ENCODE peak calls at places on chromosome 20, in six cellular contexts. A is uterus, Z is upper lobe of right lung, Q is neuronal stem cell, P is tibial artery, O is GM23338. V is an unnamed sample.

GRCh38 chr20:60013296-60014142 is 55.3 kb downstream of the CDH26 start:
- DNase-seq in Z (no peak), A (no peak), O (no peak), Q (no peak), P (no peak), V (no peak)

GRCh38 chr20:48784273-48784641 is 43.5 kb downstream of the PREX1 start:
- DNase-seq in A (no peak), Q (no peak), O (no peak), Z (no peak), P (no peak), V (no peak)

GRCh38 chr20:2705931-2706645 is 13.5 kb downstream of the EBF4 start:
- DNase-seq in P (no peak), Z (no peak), O (peak; percentile 74), Q (no peak), A (no peak), V (no peak)

GRCh38 chr20:58518896-58519593 is 3.8 kb upstream of the APCDD1L start:
- DNase-seq in P (no peak), O (no peak), A (no peak), Q (no peak), Z (no peak), V (no peak)

GRCh38 chr20:58652606-58653303 is 1.7 kb downstream of the STX16 start:
- DNase-seq in Z (no peak), P (no peak), O (no peak), Q (no peak), A (no peak), V (no peak)

GRCh38 chr20:34403908-34404307 is 40.8 kb downstream of the ITCH start:
- DNase-seq in P (no peak), A (no peak), Q (no peak), O (no peak), Z (no peak), V (no peak)

GRCh38 chr20:10985536-10985935 is 311.7 kb upstream of the JAG1 start:
- DNase-seq in Q (no peak), Z (no peak), P (no peak), O (no peak), A (no peak), V (no peak)

GRCh38 chr20:44683263-44684046 is 31.7 kb upstream of the CCN5 start:
- DNase-seq in A (no peak), Z (no peak), P (no peak), O (peak; percentile 93), Q (peak; percentile 51), V (no peak)

GRCh38 chr20:52193886-52194545 is 2.4 kb upstream of the ZFP64 start:
- DNase-seq in Z (no peak), Q (no peak), O (no peak), P (no peak), A (no peak), V (no peak)

GRCh38 chr20:5751856-5752255 is 1.7 kb downstream of the SHLD1 start:
- DNase-seq in O (peak; percentile 13), P (no peak), Q (no peak), Z (no peak), A (no peak), V (no peak)

GRCh38 chr20:52242237-52243230 is 51.0 kb upstream of the ZFP64 start:
- DNase-seq in O (peak; percentile 66), Q (no peak), Z (no peak), P (no peak), A (no peak), V (no peak)

GRCh38 chr20:24443436-24443835 is 26.0 kb upstream of the SYNDIG1 start:
- DNase-seq in A (no peak), Z (no peak), Q (no peak), P (no peak), O (peak; percentile 88), V (no peak)

GRCh38 chr20:6744805-6745204 is 22.7 kb upstream of the BMP2 start:
- DNase-seq in A (no peak), O (no peak), Z (no peak), P (no peak), Q (no peak), V (no peak)

GRCh38 chr20:38770546-38770945 is 22.3 kb downstream of the ACTR5 start:
- DNase-seq in P (no peak), Q (no peak), Z (no peak), A (no peak), O (no peak), V (no peak)

GRCh38 chr20:50958733-50959542 is at the start of gene MOCS3:
- DNase-seq in A (peak; percentile 85), Q (no peak), Z (peak; percentile 85), P (peak; percentile 74), O (peak; percentile 91), V (peak; percentile 90)

GRCh38 chr20:4109587-4109986 is 94.2 kb upstream of the RNF24 start:
- DNase-seq in A (no peak), O (no peak), Z (no peak), P (no peak), Q (no peak), V (no peak)

GRCh38 chr20:18734525-18735189 is 78.9 kb upstream of the SCP2D1 start:
- DNase-seq in P (no peak), Q (no peak), A (no peak), O (no peak), Z (no peak), V (no peak)

GRCh38 chr20:11852801-11853200 is 64.9 kb upstream of the BTBD3 start:
- DNase-seq in Z (no peak), A (no peak), Q (no peak), O (no peak), P (no peak), V (no peak)

GRCh38 chr20:58818585-58819285 is 32.0 kb downstream of the GNAS-AS1 start:
- DNase-seq in Z (no peak), Q (no peak), A (no peak), O (no peak), P (no peak), V (no peak)

GRCh38 chr20:3819413-3820047 is 817 bp upstream of the AP5S1 start:
- DNase-seq in P (no peak), A (no peak), Q (no peak), Z (no peak), O (no peak), V (no peak)

GRCh38 chr20:4814696-4815252 is 93.1 kb downstream of the PRND start:
- DNase-seq in P (peak; percentile 47), Z (peak; percentile 73), O (no peak), A (no peak), Q (no peak), V (peak; percentile 79)

GRCh38 chr20:32971703-32972161 is 32.5 kb downstream of the SUN5 start:
- DNase-seq in A (no peak), O (no peak), P (no peak), Q (no peak), Z (no peak), V (peak; percentile 30)

GRCh38 chr20:33444797-33445560 is 1.4 kb upstream of the SNTA1 start:
- DNase-seq in O (peak; percentile 46), P (no peak), A (no peak), Z (no peak), Q (no peak), V (no peak)

GRCh38 chr20:47659904-47660601 is 125.2 kb downstream of the SULF2 start:
- DNase-seq in Q (no peak), P (no peak), A (no peak), O (no peak), Z (no peak), V (no peak)

GRCh38 chr20:10708342-10709185 is 34.8 kb upstream of the JAG1 start:
- DNase-seq in P (no peak), O (no peak), Z (no peak), Q (peak; percentile 73), A (no peak), V (no peak)

GRCh38 chr20:47315339-47315662 is 41.2 kb downstream of the ZMYND8 start:
- DNase-seq in Z (peak; percentile 32), O (peak; percentile 62), P (peak; percentile 52), A (no peak), Q (no peak), V (no peak)

GRCh38 chr20:59751075-59751711 is 146.9 kb downstream of the PHACTR3 start:
- DNase-seq in O (peak; percentile 89), Z (peak; percentile 83), Q (peak; percentile 60), A (peak; percentile 22), P (peak; percentile 60), V (peak; percentile 85)

GRCh38 chr20:52001999-52002666 is 189.4 kb downstream of the ZFP64 start:
- DNase-seq in O (peak; percentile 51), Q (no peak), Z (no peak), A (no peak), P (no peak), V (no peak)

GRCh38 chr20:15653396-15654207 is 919.6 kb downstream of the KIF16B start:
- DNase-seq in P (no peak), Q (no peak), O (no peak), A (no peak), Z (no peak), V (no peak)

GRCh38 chr20:1995531-1996310 is 1.9 kb upstream of the PDYN start:
- DNase-seq in A (no peak), Q (no peak), Z (no peak), P (no peak), O (no peak), V (no peak)

GRCh38 chr20:34316191-34316814 is 13.1 kb upstream of the AHCY start:
- DNase-seq in Z (no peak), P (no peak), O (no peak), Q (no peak), A (no peak), V (peak; percentile 25)

GRCh38 chr20:57448764-57449354 is 57.7 kb downstream of the RBM38 start:
- DNase-seq in Z (no peak), O (no peak), A (no peak), P (no peak), Q (no peak), V (no peak)
- H3K4me1 ChIP-seq in Z (peaks cover 4% of the 10 kb centered on the region), O (no peaks in the 10 kb centered on the region), A (no peaks in the 10 kb centered on the region), P (peaks cover 31% of the 10 kb centered on the region), Q (peaks cover 4% of the 10 kb centered on the region), V (peaks cover 3% of the 10 kb centered on the region)

GRCh38 chr20:53753880-53754459 is 160.3 kb upstream of the ZNF217 start:
- DNase-seq in Q (no peak), O (no peak), A (no peak), P (no peak), Z (no peak), V (no peak)

GRCh38 chr20:53751394-53752368 is 158.0 kb upstream of the ZNF217 start:
- DNase-seq in Z (no peak), O (no peak), P (no peak), Q (no peak), A (no peak), V (no peak)

GRCh38 chr20:53752583-53752970 is 158.9 kb upstream of the ZNF217 start:
- DNase-seq in Q (no peak), A (no peak), O (no peak), P (no peak), Z (no peak), V (no peak)

GRCh38 chr20:53750827-53751393 is 157.3 kb upstream of the ZNF217 start:
- DNase-seq in Z (no peak), Q (no peak), A (peak; percentile 57), O (no peak), P (no peak), V (no peak)

GRCh38 chr20:53752971-53753879 is 159.6 kb upstream of the ZNF217 start:
- DNase-seq in O (peak; percentile 59), A (no peak), Z (no peak), P (no peak), Q (no peak), V (no peak)
- H3K4me3 ChIP-seq in O (peak overlapping the region; percentile 15), A (no peak overlapping the region), Z (no peak overlapping the region), P (no peak overlapping the region), Q (no peak overlapping the region), V (no peak overlapping the region)

GRCh38 chr20:36833275-36834020 is 42.5 kb upstream of the TLDC2 start:
- DNase-seq in P (no peak), Z (no peak), O (no peak), Q (no peak), A (peak; percentile 66), V (no peak)
- H3K4me1 ChIP-seq in P (peaks cover 85% of the 10 kb centered on the region), Z (peaks cover 60% of the 10 kb centered on the region), O (peaks cover 9% of the 10 kb centered on the region), Q (peaks cover 11% of the 10 kb centered on the region), A (peaks cover 16% of the 10 kb centered on the region), V (no peaks in the 10 kb centered on the region)

GRCh38 chr20:45822863-45823262 is 4.2 kb downstream of the TNNC2 start:
- DNase-seq in O (peak; percentile 64), P (no peak), A (no peak), Q (no peak), Z (peak; percentile 72), V (peak; percentile 83)
- H3K4me3 ChIP-seq in O (peak overlapping the region; percentile 20), P (peak overlapping the region; percentile 37), A (no peak overlapping the region), Q (no peak overlapping the region), Z (no peak overlapping the region), V (no peak overlapping the region)